ENCODE peak calls at places on chromosome 13, in seven cellular contexts. One of them, this sample, is unnamed.

GRCh38 chr13:110392510-110393233 is 85.6 kb downstream of the COL4A2 start:
- DNase-seq in AG08395: no peak
- DNase-seq in activated CD8-positive, alpha-beta T cell treated with anti-CD3 and anti-CD28 coated beads, Interleukin-2, amount 10 ng/mL, durations not matched to agents 7 days and 5 days: no peak
- DNase-seq in NCI-H2029: no peak
- DNase-seq in NCI-H82: no peak
- DNase-seq in ovary: no peak
- DNase-seq in GM03348: peak
- DNase-seq in this sample: no peak

GRCh38 chr13:113146750-113147149 is 11.7 kb upstream of the PROZ start:
- DNase-seq in GM03348: no peak
- DNase-seq in activated CD8-positive, alpha-beta T cell treated with anti-CD3 and anti-CD28 coated beads, Interleukin-2, amount 10 ng/mL, durations not matched to agents 7 days and 5 days: no peak
- DNase-seq in ovary: no peak
- DNase-seq in AG08395: no peak
- DNase-seq in NCI-H82: no peak
- DNase-seq in NCI-H2029: no peak
- DNase-seq in this sample: no peak

GRCh38 chr13:37364024-37364423 is 234.5 kb downstream of the POSTN start:
- DNase-seq in NCI-H82: no peak
- DNase-seq in ovary: no peak
- DNase-seq in AG08395: peak
- DNase-seq in GM03348: peak
- DNase-seq in NCI-H2029: no peak
- DNase-seq in activated CD8-positive, alpha-beta T cell treated with anti-CD3 and anti-CD28 coated beads, Interleukin-2, amount 10 ng/mL, durations not matched to agents 7 days and 5 days: no peak
- DNase-seq in this sample: no peak

GRCh38 chr13:21831654-21832324 is 160.9 kb downstream of the FGF9 start:
- DNase-seq in ovary: no peak
- DNase-seq in activated CD8-positive, alpha-beta T cell treated with anti-CD3 and anti-CD28 coated beads, Interleukin-2, amount 10 ng/mL, durations not matched to agents 7 days and 5 days: no peak
- DNase-seq in GM03348: no peak
- DNase-seq in NCI-H2029: no peak
- DNase-seq in AG08395: no peak
- DNase-seq in NCI-H82: no peak
- DNase-seq in this sample: no peak

GRCh38 chr13:76538004-76538403 is 348.2 kb downstream of the KCTD12 start:
- DNase-seq in ovary: no peak
- DNase-seq in GM03348: no peak
- DNase-seq in AG08395: no peak
- DNase-seq in NCI-H2029: no peak
- DNase-seq in activated CD8-positive, alpha-beta T cell treated with anti-CD3 and anti-CD28 coated beads, Interleukin-2, amount 10 ng/mL, durations not matched to agents 7 days and 5 days: no peak
- DNase-seq in NCI-H82: no peak
- DNase-seq in this sample: no peak

GRCh38 chr13:27408074-27408473 is 16.3 kb upstream of the GTF3A start:
- DNase-seq in AG08395: no peak
- DNase-seq in ovary: no peak
- DNase-seq in NCI-H2029: no peak
- DNase-seq in NCI-H82: peak
- DNase-seq in GM03348: no peak
- DNase-seq in activated CD8-positive, alpha-beta T cell treated with anti-CD3 and anti-CD28 coated beads, Interleukin-2, amount 10 ng/mL, durations not matched to agents 7 days and 5 days: no peak
- DNase-seq in this sample: peak

GRCh38 chr13:96835591-96835990 is 158.7 kb downstream of the OXGR1 start:
- DNase-seq in NCI-H2029: no peak
- DNase-seq in AG08395: no peak
- DNase-seq in NCI-H82: no peak
- DNase-seq in ovary: no peak
- DNase-seq in GM03348: no peak
- DNase-seq in activated CD8-positive, alpha-beta T cell treated with anti-CD3 and anti-CD28 coated beads, Interleukin-2, amount 10 ng/mL, durations not matched to agents 7 days and 5 days: no peak
- DNase-seq in this sample: no peak

GRCh38 chr13:51525567-51526165 is 58.6 kb upstream of the WDFY2 start:
- DNase-seq in AG08395: no peak
- DNase-seq in NCI-H2029: no peak
- DNase-seq in activated CD8-positive, alpha-beta T cell treated with anti-CD3 and anti-CD28 coated beads, Interleukin-2, amount 10 ng/mL, durations not matched to agents 7 days and 5 days: no peak
- DNase-seq in ovary: no peak
- DNase-seq in NCI-H82: peak
- DNase-seq in GM03348: no peak
- DNase-seq in this sample: no peak

GRCh38 chr13:105144020-105144419 is 1391.4 kb downstream of the EFNB2 start:
- DNase-seq in AG08395: no peak
- DNase-seq in NCI-H82: no peak
- DNase-seq in NCI-H2029: no peak
- DNase-seq in GM03348: no peak
- DNase-seq in ovary: no peak
- DNase-seq in activated CD8-positive, alpha-beta T cell treated with anti-CD3 and anti-CD28 coated beads, Interleukin-2, amount 10 ng/mL, durations not matched to agents 7 days and 5 days: no peak
- DNase-seq in this sample: no peak

GRCh38 chr13:74867460-74867859 is 614.5 kb downstream of the TBC1D4 start:
- DNase-seq in NCI-H82: no peak
- DNase-seq in NCI-H2029: no peak
- DNase-seq in activated CD8-positive, alpha-beta T cell treated with anti-CD3 and anti-CD28 coated beads, Interleukin-2, amount 10 ng/mL, durations not matched to agents 7 days and 5 days: no peak
- DNase-seq in GM03348: no peak
- DNase-seq in AG08395: peak
- DNase-seq in ovary: no peak
- DNase-seq in this sample: no peak

GRCh38 chr13:34207334-34207733 is 389.4 kb downstream of the RFC3 start:
- DNase-seq in NCI-H82: peak
- DNase-seq in AG08395: peak
- DNase-seq in activated CD8-positive, alpha-beta T cell treated with anti-CD3 and anti-CD28 coated beads, Interleukin-2, amount 10 ng/mL, durations not matched to agents 7 days and 5 days: no peak
- DNase-seq in NCI-H2029: no peak
- DNase-seq in ovary: no peak
- DNase-seq in GM03348: peak
- DNase-seq in this sample: no peak

GRCh38 chr13:31045621-31046081 is 113.2 kb downstream of the TEX26 start:
- DNase-seq in AG08395: peak
- DNase-seq in activated CD8-positive, alpha-beta T cell treated with anti-CD3 and anti-CD28 coated beads, Interleukin-2, amount 10 ng/mL, durations not matched to agents 7 days and 5 days: peak
- DNase-seq in GM03348: peak
- DNase-seq in NCI-H2029: no peak
- DNase-seq in NCI-H82: no peak
- DNase-seq in ovary: peak
- DNase-seq in this sample: peak

GRCh38 chr13:26623125-26623524 is 65.6 kb downstream of the WASF3 start:
- DNase-seq in ovary: no peak
- DNase-seq in AG08395: no peak
- DNase-seq in GM03348: no peak
- DNase-seq in NCI-H82: no peak
- DNase-seq in activated CD8-positive, alpha-beta T cell treated with anti-CD3 and anti-CD28 coated beads, Interleukin-2, amount 10 ng/mL, durations not matched to agents 7 days and 5 days: no peak
- DNase-seq in NCI-H2029: no peak
- DNase-seq in this sample: no peak

GRCh38 chr13:111541752-111542529 is 221.5 kb downstream of the TEX29 start:
- DNase-seq in GM03348: no peak
- DNase-seq in activated CD8-positive, alpha-beta T cell treated with anti-CD3 and anti-CD28 coated beads, Interleukin-2, amount 10 ng/mL, durations not matched to agents 7 days and 5 days: no peak
- DNase-seq in NCI-H82: no peak
- DNase-seq in NCI-H2029: no peak
- DNase-seq in ovary: no peak
- DNase-seq in AG08395: no peak
- DNase-seq in this sample: no peak

GRCh38 chr13:33487575-33488243 is 202.2 kb upstream of the STARD13 start:
- DNase-seq in NCI-H82: peak
- DNase-seq in ovary: no peak
- DNase-seq in AG08395: peak
- DNase-seq in NCI-H2029: no peak
- DNase-seq in GM03348: peak
- DNase-seq in activated CD8-positive, alpha-beta T cell treated with anti-CD3 and anti-CD28 coated beads, Interleukin-2, amount 10 ng/mL, durations not matched to agents 7 days and 5 days: no peak
- DNase-seq in this sample: no peak

GRCh38 chr13:112194167-112194530 is 127.2 kb downstream of the SOX1 start:
- DNase-seq in activated CD8-positive, alpha-beta T cell treated with anti-CD3 and anti-CD28 coated beads, Interleukin-2, amount 10 ng/mL, durations not matched to agents 7 days and 5 days: no peak
- DNase-seq in AG08395: no peak
- DNase-seq in GM03348: no peak
- DNase-seq in NCI-H2029: no peak
- DNase-seq in NCI-H82: no peak
- DNase-seq in ovary: no peak
- DNase-seq in this sample: no peak

GRCh38 chr13:29702912-29703351 is 107.4 kb upstream of the SLC7A1 start:
- DNase-seq in NCI-H82: peak
- DNase-seq in GM03348: peak
- DNase-seq in AG08395: peak
- DNase-seq in NCI-H2029: no peak
- DNase-seq in activated CD8-positive, alpha-beta T cell treated with anti-CD3 and anti-CD28 coated beads, Interleukin-2, amount 10 ng/mL, durations not matched to agents 7 days and 5 days: no peak
- DNase-seq in ovary: no peak
- DNase-seq in this sample: no peak

GRCh38 chr13:88823114-88823513 is 1151.9 kb downstream of the SLITRK5 start:
- DNase-seq in GM03348: no peak
- DNase-seq in NCI-H82: no peak
- DNase-seq in NCI-H2029: no peak
- DNase-seq in ovary: no peak
- DNase-seq in activated CD8-positive, alpha-beta T cell treated with anti-CD3 and anti-CD28 coated beads, Interleukin-2, amount 10 ng/mL, durations not matched to agents 7 days and 5 days: no peak
- DNase-seq in AG08395: no peak
- DNase-seq in this sample: no peak